ENCODE peak calls at places on chromosomes 16 and 17, in nine cellular contexts. One of them, this sample, is unnamed.

GRCh38 chr17:33977729-33978514 is 277.2 kb upstream of the CCL2 start:
- DNase-seq in stomach: no peak
- DNase-seq in K562: no peak
- DNase-seq in transverse colon: no peak
- DNase-seq in SK-N-SH: no peak
- DNase-seq in A549: no peak
- DNase-seq in upper lobe of left lung: no peak
- DNase-seq in GM12878: no peak
- DNase-seq in ovary: no peak
- DNase-seq in this sample: no peak

GRCh38 chr17:56910509-56911235 is 3.2 kb downstream of the TRIM25 start:
- DNase-seq in K562: no peak
- DNase-seq in GM12878: no peak
- DNase-seq in SK-N-SH: no peak
- DNase-seq in ovary: no peak
- DNase-seq in transverse colon: no peak
- DNase-seq in A549: no peak
- DNase-seq in upper lobe of left lung: no peak
- DNase-seq in stomach: no peak
- DNase-seq in this sample: no peak

GRCh38 chr17:73693016-73693545 is 48.8 kb upstream of the SDK2 start:
- DNase-seq in upper lobe of left lung: no peak
- DNase-seq in GM12878: no peak
- DNase-seq in transverse colon: no peak
- DNase-seq in SK-N-SH: no peak
- DNase-seq in A549: no peak
- DNase-seq in K562: no peak
- DNase-seq in ovary: no peak
- DNase-seq in stomach: no peak
- DNase-seq in this sample: no peak

GRCh38 chr17:1197379-1197778 is 17.6 kb upstream of the ABR start:
- DNase-seq in A549: no peak
- DNase-seq in stomach: no peak
- DNase-seq in transverse colon: no peak
- DNase-seq in K562: no peak
- DNase-seq in GM12878: no peak
- DNase-seq in upper lobe of left lung: peak; percentile 59
- DNase-seq in SK-N-SH: no peak
- DNase-seq in ovary: no peak
- DNase-seq in this sample: no peak

GRCh38 chr16:1126577-1126976 is 26.3 kb upstream of the CACNA1H start:
- DNase-seq in upper lobe of left lung: no peak
- DNase-seq in SK-N-SH: no peak
- DNase-seq in ovary: no peak
- DNase-seq in GM12878: no peak
- DNase-seq in K562: no peak
- DNase-seq in A549: no peak
- DNase-seq in transverse colon: no peak
- DNase-seq in stomach: no peak
- DNase-seq in this sample: no peak

GRCh38 chr16:10277597-10277996 is 95.4 kb upstream of the GRIN2A start:
- DNase-seq in upper lobe of left lung: no peak
- DNase-seq in stomach: no peak
- DNase-seq in transverse colon: no peak
- DNase-seq in ovary: no peak
- DNase-seq in A549: no peak
- DNase-seq in K562: no peak
- DNase-seq in SK-N-SH: no peak
- DNase-seq in GM12878: no peak
- DNase-seq in this sample: no peak

GRCh38 chr17:76147211-76148014 is 6.4 kb upstream of the FOXJ1 start:
- DNase-seq in transverse colon: no peak
- DNase-seq in K562: no peak
- DNase-seq in upper lobe of left lung: no peak
- DNase-seq in GM12878: no peak
- DNase-seq in stomach: no peak
- DNase-seq in ovary: no peak
- DNase-seq in A549: peak; percentile 64
- DNase-seq in SK-N-SH: peak; percentile 67
- DNase-seq in this sample: no peak

GRCh38 chr16:68823401-68823800 is 19.9 kb upstream of the TANGO6 start:
- DNase-seq in upper lobe of left lung: no peak
- DNase-seq in K562: no peak
- DNase-seq in stomach: no peak
- DNase-seq in A549: no peak
- DNase-seq in transverse colon: no peak
- DNase-seq in SK-N-SH: no peak
- DNase-seq in GM12878: no peak
- DNase-seq in ovary: no peak
- DNase-seq in this sample: no peak

GRCh38 chr16:79805621-79806020 is 205.1 kb upstream of the MAF start:
- DNase-seq in upper lobe of left lung: no peak
- DNase-seq in stomach: no peak
- DNase-seq in GM12878: no peak
- DNase-seq in transverse colon: no peak
- DNase-seq in K562: no peak
- DNase-seq in A549: no peak
- DNase-seq in SK-N-SH: no peak
- DNase-seq in ovary: no peak
- DNase-seq in this sample: no peak

GRCh38 chr16:35302859-35303258 is 1843.4 kb downstream of the TP53TG3F start:
- DNase-seq in upper lobe of left lung: no peak
- DNase-seq in transverse colon: no peak
- DNase-seq in A549: no peak
- DNase-seq in K562: no peak
- DNase-seq in GM12878: no peak
- DNase-seq in ovary: no peak
- DNase-seq in SK-N-SH: no peak
- DNase-seq in stomach: no peak
- DNase-seq in this sample: no peak

GRCh38 chr16:35306915-35307314 is 1847.5 kb downstream of the TP53TG3F start:
- DNase-seq in stomach: no peak
- DNase-seq in upper lobe of left lung: no peak
- DNase-seq in A549: no peak
- DNase-seq in ovary: no peak
- DNase-seq in GM12878: no peak
- DNase-seq in K562: no peak
- DNase-seq in transverse colon: no peak
- DNase-seq in SK-N-SH: no peak
- DNase-seq in this sample: no peak

GRCh38 chr16:35308674-35309073 is 1849.3 kb downstream of the TP53TG3F start:
- DNase-seq in SK-N-SH: no peak
- DNase-seq in K562: no peak
- DNase-seq in transverse colon: no peak
- DNase-seq in stomach: no peak
- DNase-seq in GM12878: no peak
- DNase-seq in ovary: no peak
- DNase-seq in A549: no peak
- DNase-seq in upper lobe of left lung: no peak
- DNase-seq in this sample: no peak

GRCh38 chr16:35310999-35311398 is 1851.6 kb downstream of the TP53TG3F start:
- DNase-seq in SK-N-SH: no peak
- DNase-seq in transverse colon: no peak
- DNase-seq in ovary: no peak
- DNase-seq in GM12878: no peak
- DNase-seq in A549: no peak
- DNase-seq in K562: no peak
- DNase-seq in upper lobe of left lung: no peak
- DNase-seq in stomach: no peak
- DNase-seq in this sample: no peak

DNA sequence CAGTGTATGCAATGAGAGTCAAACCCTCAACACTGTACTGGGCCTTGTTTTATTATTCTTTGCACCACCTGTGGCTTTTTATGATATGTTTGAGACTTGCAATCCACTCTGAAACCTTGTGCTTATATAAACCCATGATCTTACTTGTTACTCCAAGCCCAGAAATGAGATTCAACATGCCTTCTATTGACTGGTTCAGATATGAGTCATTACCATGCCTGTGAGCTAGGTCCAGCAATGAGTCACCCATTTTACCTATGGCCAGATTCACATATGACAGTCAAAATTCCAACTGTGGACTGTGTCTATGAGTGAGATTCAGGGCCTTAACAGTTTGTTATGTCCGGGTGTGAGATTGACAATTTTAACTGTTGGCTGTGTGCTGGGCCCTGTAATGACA is 1846.1 kb downstream of the TP53TG3F start:
- DNase-seq in stomach: no peak
- DNase-seq in A549: no peak
- DNase-seq in upper lobe of left lung: no peak
- DNase-seq in SK-N-SH: no peak
- DNase-seq in ovary: no peak
- DNase-seq in K562: no peak
- DNase-seq in transverse colon: no peak
- DNase-seq in GM12878: no peak
- DNase-seq in this sample: no peak
- H3K27ac ChIP-seq in stomach: no peak overlapping the region
- H3K27ac ChIP-seq in A549: no peak overlapping the region
- H3K27ac ChIP-seq in upper lobe of left lung: no peak overlapping the region
- H3K27ac ChIP-seq in SK-N-SH: no peak overlapping the region
- H3K27ac ChIP-seq in ovary: no peak overlapping the region
- H3K27ac ChIP-seq in K562: no peak overlapping the region
- H3K27ac ChIP-seq in transverse colon: no peak overlapping the region
- H3K27ac ChIP-seq in GM12878: no peak overlapping the region
- H3K27ac ChIP-seq in this sample: no peak overlapping the region

GRCh38 chr17:81057079-81057730 is 22.3 kb downstream of the BAIAP2 start:
- DNase-seq in GM12878: no peak
- DNase-seq in ovary: peak; percentile 67
- DNase-seq in upper lobe of left lung: peak; percentile 89
- DNase-seq in K562: peak; percentile 95
- DNase-seq in A549: peak; percentile 45
- DNase-seq in transverse colon: peak; percentile 85
- DNase-seq in stomach: peak; percentile 84
- DNase-seq in SK-N-SH: peak; percentile 84
- DNase-seq in this sample: peak; percentile 88
- TF ChIP-seq EP300 in GM12878: no peak
- TF ChIP-seq EP300 in ovary: no peak
- TF ChIP-seq EP300 in upper lobe of left lung: no peak
- TF ChIP-seq EP300 in K562: peak; percentile 40
- TF ChIP-seq EP300 in A549: no peak
- TF ChIP-seq EP300 in transverse colon: peak; percentile 48
- TF ChIP-seq EP300 in stomach: no peak
- TF ChIP-seq EP300 in SK-N-SH: no peak
- TF ChIP-seq EP300 in this sample: peak; percentile 90

GRCh38 chr16:53043462-53043861 is 9.2 kb downstream of the CHD9NB start:
- DNase-seq in SK-N-SH: no peak
- DNase-seq in upper lobe of left lung: no peak
- DNase-seq in stomach: no peak
- DNase-seq in transverse colon: peak; percentile 23
- DNase-seq in A549: no peak
- DNase-seq in ovary: peak; percentile 41
- DNase-seq in GM12878: no peak
- DNase-seq in K562: no peak
- DNase-seq in this sample: no peak

GRCh38 chr16:53041196-53041977 is 11.3 kb downstream of the CHD9NB start:
- DNase-seq in transverse colon: peak; percentile 33
- DNase-seq in ovary: peak; percentile 80
- DNase-seq in GM12878: no peak
- DNase-seq in K562: no peak
- DNase-seq in upper lobe of left lung: peak; percentile 50
- DNase-seq in A549: no peak
- DNase-seq in stomach: peak; percentile 53
- DNase-seq in SK-N-SH: no peak
- DNase-seq in this sample: peak; percentile 57

GRCh38 chr16:53045554-53046250 is 7.0 kb downstream of the CHD9NB start:
- DNase-seq in ovary: no peak
- DNase-seq in transverse colon: peak; percentile 50
- DNase-seq in K562: no peak
- DNase-seq in upper lobe of left lung: no peak
- DNase-seq in GM12878: no peak
- DNase-seq in stomach: peak; percentile 60
- DNase-seq in A549: no peak
- DNase-seq in SK-N-SH: no peak
- DNase-seq in this sample: no peak

GRCh38 chr16:53042235-53042645 is 10.5 kb downstream of the CHD9NB start:
- DNase-seq in K562: no peak
- DNase-seq in stomach: no peak
- DNase-seq in SK-N-SH: no peak
- DNase-seq in ovary: no peak
- DNase-seq in upper lobe of left lung: no peak
- DNase-seq in A549: no peak
- DNase-seq in transverse colon: no peak
- DNase-seq in GM12878: no peak
- DNase-seq in this sample: no peak

DNA sequence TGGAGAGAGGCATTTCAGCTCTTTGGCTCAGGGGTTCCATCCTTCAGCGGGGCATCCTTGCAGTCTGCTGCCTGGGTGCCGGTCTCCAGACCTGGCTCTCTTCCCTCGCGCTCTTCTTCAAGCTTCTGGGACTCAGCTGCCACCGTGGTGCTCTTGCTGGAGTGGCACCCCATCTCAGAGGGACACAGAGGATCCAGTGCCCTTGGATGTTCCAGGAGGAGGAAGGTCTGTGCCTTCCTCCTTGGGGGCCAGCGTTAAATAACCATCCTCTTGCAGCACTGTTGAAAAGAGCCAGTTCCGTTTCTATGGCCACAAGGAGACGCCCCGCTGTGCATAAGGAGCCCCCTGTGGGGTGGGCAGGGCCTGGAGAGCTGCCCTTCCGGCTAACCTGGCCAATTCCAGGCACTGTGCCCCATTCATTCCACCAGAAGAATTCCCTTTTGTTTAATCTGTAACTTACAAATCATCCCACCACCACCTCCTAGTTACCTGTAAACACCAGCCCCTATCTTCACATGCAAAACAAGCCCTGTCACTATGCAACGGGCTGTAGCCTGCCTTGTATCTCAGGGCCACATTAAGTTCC is 8.6 kb downstream of the CHD9NB start:
- DNase-seq in stomach: no peak
- DNase-seq in transverse colon: peak; percentile 46
- DNase-seq in GM12878: no peak
- DNase-seq in ovary: peak; percentile 41
- DNase-seq in upper lobe of left lung: no peak
- DNase-seq in A549: no peak
- DNase-seq in SK-N-SH: no peak
- DNase-seq in K562: no peak
- DNase-seq in this sample: no peak
- H3K27ac ChIP-seq in stomach: no peak overlapping the region
- H3K27ac ChIP-seq in transverse colon: peak overlapping the region; percentile 57
- H3K27ac ChIP-seq in GM12878: no peak overlapping the region
- H3K27ac ChIP-seq in ovary: peak overlapping the region; percentile 27
- H3K27ac ChIP-seq in upper lobe of left lung: no peak overlapping the region
- H3K27ac ChIP-seq in A549: no peak overlapping the region
- H3K27ac ChIP-seq in SK-N-SH: no peak overlapping the region
- H3K27ac ChIP-seq in K562: no peak overlapping the region
- H3K27ac ChIP-seq in this sample: peak overlapping the region; percentile 26

DNA sequence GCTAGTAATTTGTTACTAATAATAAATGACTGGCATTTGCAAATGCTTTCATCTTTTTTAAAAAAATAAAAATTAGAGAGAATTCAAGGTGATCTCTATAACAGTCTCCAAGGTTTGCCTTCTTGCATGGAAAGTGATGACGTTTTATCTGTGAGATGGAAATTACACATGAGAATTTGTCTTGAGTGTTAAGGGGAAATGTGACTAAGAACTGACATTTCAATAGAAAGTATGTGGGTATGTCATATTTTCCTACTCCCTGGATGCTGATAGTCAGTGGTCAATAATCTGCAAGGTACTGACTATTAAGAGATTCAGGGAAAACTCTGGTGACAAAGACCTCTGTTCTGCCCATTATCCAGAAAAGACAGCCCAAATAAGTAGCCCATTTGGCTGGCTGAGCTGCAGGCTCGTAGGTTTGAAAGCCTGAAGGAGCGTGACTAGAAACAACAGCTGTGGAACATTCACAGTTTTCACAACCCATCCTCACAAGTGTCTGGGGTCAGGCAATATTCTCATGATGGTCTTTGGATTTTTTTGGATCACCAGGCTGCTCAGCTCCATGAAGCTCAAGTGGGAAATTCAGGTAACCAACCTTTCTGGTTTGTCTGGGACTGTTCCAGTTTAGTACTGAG is 49.7 kb upstream of the WSCD1 start:
- DNase-seq in K562: no peak
- DNase-seq in SK-N-SH: no peak
- DNase-seq in A549: no peak
- DNase-seq in stomach: no peak
- DNase-seq in ovary: no peak
- DNase-seq in transverse colon: no peak
- DNase-seq in GM12878: no peak
- DNase-seq in upper lobe of left lung: no peak
- DNase-seq in this sample: no peak
- TF ChIP-seq EP300 in K562: no peak
- TF ChIP-seq EP300 in SK-N-SH: no peak
- TF ChIP-seq EP300 in A549: no peak
- TF ChIP-seq EP300 in stomach: no peak
- TF ChIP-seq EP300 in ovary: no peak
- TF ChIP-seq EP300 in transverse colon: no peak
- TF ChIP-seq EP300 in GM12878: no peak
- TF ChIP-seq EP300 in upper lobe of left lung: no peak
- TF ChIP-seq EP300 in this sample: no peak